ENCODE peak calls at places on chromosomes 5 and 9, in five cellular contexts. M, K, U, Y and Q are unnamed samples.

GRCh38 chr5:35863159-35863558 is 6.5 kb downstream of the IL7R start:
- DNase-seq in M (no peak), K (no peak), U (no peak), Y (peak), Q (no peak)

GRCh38 chr9:85523202-85523601 is 218.6 kb downstream of the AGTPBP1 start:
- DNase-seq in M (no peak), K (no peak), U (no peak), Y (no peak), Q (no peak)

GRCh38 chr5:124677376-124677998 is 69.0 kb downstream of the ZNF608 start:
- DNase-seq in M (peak), K (no peak), U (no peak), Y (no peak), Q (no peak)

GRCh38 chr5:40233268-40233667 is 446.4 kb upstream of the PTGER4 start:
- DNase-seq in M (peak), K (no peak), U (no peak), Y (no peak), Q (no peak)

GRCh38 chr5:71782771-71783770 is 64.0 kb downstream of the CARTPT start:
- DNase-seq in M (peak), K (peak), U (peak), Y (peak), Q (peak)

GRCh38 chr5:95841914-95842812 is 19.6 kb upstream of the GLRX start:
- DNase-seq in M (peak), K (no peak), U (no peak), Y (peak), Q (peak)

GRCh38 chr9:18347381-18348084 is 126.4 kb upstream of the ADAMTSL1 start:
- DNase-seq in M (no peak), K (no peak), U (no peak), Y (no peak), Q (no peak)

GRCh38 chr5:15105799-15106393 is 234.3 kb upstream of the ANKH start:
- DNase-seq in M (peak), K (peak), U (peak), Y (peak), Q (peak)

GRCh38 chr5:1118231-1118698 is 6.4 kb upstream of the SLC12A7 start:
- DNase-seq in M (peak), K (no peak), U (no peak), Y (no peak), Q (peak)

GRCh38 chr9:34591091-34591910 is 1.8 kb upstream of the CNTFR start:
- DNase-seq in M (peak), K (peak), U (peak), Y (peak), Q (peak)

GRCh38 chr5:93053825-93054224 is 527.2 kb downstream of the NR2F1-AS1 start:
- DNase-seq in M (peak), K (no peak), U (no peak), Y (no peak), Q (peak)

GRCh38 chr5:59648949-59649921 is 244.3 kb downstream of the PDE4D start:
- DNase-seq in M (no peak), K (no peak), U (no peak), Y (peak), Q (peak)

GRCh38 chr5:179558912-179559279 is 8.5 kb downstream of the RUFY1 start:
- DNase-seq in M (peak), K (peak), U (peak), Y (peak), Q (no peak)
- H3K14ac ChIP-seq in M (peak), K (no peak), U (peak), Y (no peak), Q (no peak)

DNA sequence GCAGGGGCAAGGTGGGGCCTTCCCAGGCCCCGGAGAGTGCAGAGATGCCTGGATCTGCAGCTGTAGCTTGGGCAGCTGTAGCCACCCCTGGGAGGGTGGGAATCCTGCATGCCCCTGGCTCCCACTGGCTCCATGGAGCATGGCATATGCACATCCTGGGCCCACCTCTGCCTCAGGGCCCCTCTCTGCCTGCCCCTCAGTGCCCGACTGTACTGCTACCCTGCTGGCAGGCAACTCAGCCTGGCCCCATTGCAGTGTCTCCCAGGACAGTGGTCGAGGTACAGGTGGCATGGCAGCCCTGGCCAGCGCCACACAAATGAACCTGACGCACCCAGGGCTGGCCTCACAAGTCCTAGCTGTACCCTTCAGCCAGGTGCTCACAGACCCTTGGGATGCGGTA is 23.9 kb downstream of the JMY start:
- DNase-seq in M (no peak), K (no peak), U (no peak), Y (no peak), Q (no peak)
- H3K14ac ChIP-seq in M (no peak), K (peak), U (no peak), Y (no peak), Q (peak)

GRCh38 chr9:84513981-84514380 is 155.5 kb upstream of the NTRK2 start:
- DNase-seq in M (no peak), K (no peak), U (no peak), Y (no peak), Q (no peak)

GRCh38 chr9:84514421-84514820 is 155.1 kb upstream of the NTRK2 start:
- DNase-seq in M (no peak), K (no peak), U (no peak), Y (no peak), Q (no peak)

GRCh38 chr9:84513473-84513872 is 156.1 kb upstream of the NTRK2 start:
- DNase-seq in M (no peak), K (no peak), U (no peak), Y (no peak), Q (no peak)

GRCh38 chr9:84511651-84512050 is 157.9 kb upstream of the NTRK2 start:
- DNase-seq in M (no peak), K (no peak), U (no peak), Y (no peak), Q (no peak)

DNA sequence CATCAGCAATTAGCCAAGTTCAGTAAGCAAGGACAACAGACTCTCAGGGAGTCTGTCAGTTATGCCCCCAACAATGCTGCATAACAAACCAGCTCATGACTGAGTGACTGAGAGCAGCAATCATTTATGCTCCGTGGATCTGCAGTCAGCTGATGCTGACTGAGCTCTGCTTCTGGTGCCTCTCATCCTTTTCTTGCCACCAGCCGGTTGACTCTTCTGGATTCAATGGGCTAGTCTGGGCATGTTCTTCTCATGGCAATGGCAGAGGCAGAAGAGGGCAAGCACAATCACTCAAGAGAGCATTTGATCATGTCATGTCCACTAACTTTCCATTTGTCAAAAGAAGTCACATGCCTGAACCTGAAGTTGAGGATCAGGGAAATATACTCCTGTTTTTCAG is 157.0 kb upstream of the NTRK2 start:
- DNase-seq in M (no peak), K (no peak), U (no peak), Y (no peak), Q (no peak)
- H3K14ac ChIP-seq in M (no peak), K (no peak), U (no peak), Y (no peak), Q (no peak)

DNA sequence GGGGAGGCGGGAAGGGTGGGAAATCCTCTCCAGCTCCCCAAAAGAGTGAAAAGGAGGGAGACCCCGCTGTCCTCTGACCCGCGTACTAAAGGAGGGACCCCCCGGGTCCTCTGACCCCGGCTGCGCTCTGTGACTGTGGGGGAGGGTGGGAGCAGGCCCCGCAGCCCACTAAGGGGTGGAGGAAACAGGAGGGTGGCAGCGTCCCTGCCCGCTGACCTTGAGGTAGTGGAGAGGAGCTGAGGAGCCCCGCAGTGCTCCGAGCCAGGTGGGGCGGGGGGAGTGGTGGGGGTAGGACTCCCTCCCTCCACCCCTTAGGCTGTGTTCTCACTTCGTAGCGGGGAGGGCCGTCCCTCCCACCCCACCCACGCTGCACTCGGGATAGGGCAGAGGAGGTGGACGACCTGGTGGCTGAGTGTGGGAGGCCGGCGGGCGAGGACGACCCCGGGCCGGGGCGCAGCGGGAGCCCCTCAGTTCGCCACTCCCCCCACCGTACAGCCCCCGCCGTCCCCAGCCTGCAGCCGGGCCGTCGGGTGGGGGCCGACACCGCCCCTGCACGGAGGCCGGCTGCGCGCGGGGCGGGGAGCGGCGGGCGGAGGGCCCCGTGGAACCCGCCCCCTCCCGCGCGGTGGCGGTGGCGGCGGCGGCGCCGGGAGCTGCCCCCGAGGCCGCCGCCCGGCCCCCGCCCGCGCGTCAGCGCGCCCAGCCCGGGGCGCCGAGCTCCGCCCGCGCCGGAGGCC is at the start of gene ADCY2:
- DNase-seq in M (no peak), K (no peak), U (peak), Y (no peak), Q (no peak)
- H3K14ac ChIP-seq in M (no peak), K (peak), U (peak), Y (peak), Q (no peak)

GRCh38 chr5:154598021-154598420 is 120.0 kb upstream of the HAND1 start:
- DNase-seq in M (no peak), K (no peak), U (no peak), Y (no peak), Q (no peak)
- H3K14ac ChIP-seq in M (no peak), K (no peak), U (no peak), Y (no peak), Q (no peak)

GRCh38 chr5:77407152-77407551 is 85.0 kb downstream of the WDR41 start:
- DNase-seq in M (no peak), K (no peak), U (no peak), Y (no peak), Q (no peak)
- H3K14ac ChIP-seq in M (no peak), K (no peak), U (no peak), Y (no peak), Q (no peak)

DNA sequence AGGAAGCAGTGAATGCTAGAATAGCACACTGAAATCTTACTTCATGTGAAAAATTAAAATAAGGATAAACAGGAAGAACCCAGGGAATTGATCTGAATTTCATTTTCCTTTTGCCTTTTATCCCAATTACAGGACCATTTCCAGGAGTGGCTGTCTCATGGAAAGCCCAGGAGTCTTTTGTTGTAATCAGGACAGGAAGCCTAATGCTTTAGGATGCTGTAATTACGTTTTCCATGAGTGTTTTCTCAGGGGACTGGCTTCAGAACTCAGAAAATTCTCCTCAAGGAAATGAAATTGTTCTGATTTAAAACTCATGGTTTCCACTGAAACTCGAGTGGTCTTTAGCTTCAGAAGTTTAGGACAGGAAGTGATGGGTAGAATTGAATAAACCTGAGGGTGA is 56.6 kb upstream of the CAMK4 start:
- DNase-seq in M (no peak), K (no peak), U (no peak), Y (no peak), Q (no peak)
- H3K14ac ChIP-seq in M (no peak), K (no peak), U (no peak), Y (no peak), Q (no peak)

GRCh38 chr5:179554981-179555380 is 4.6 kb downstream of the RUFY1 start:
- DNase-seq in M (no peak), K (no peak), U (no peak), Y (peak), Q (no peak)

GRCh38 chr5:179553875-179554274 is 3.5 kb downstream of the RUFY1 start:
- DNase-seq in M (peak), K (no peak), U (peak), Y (peak), Q (peak)

DNA sequence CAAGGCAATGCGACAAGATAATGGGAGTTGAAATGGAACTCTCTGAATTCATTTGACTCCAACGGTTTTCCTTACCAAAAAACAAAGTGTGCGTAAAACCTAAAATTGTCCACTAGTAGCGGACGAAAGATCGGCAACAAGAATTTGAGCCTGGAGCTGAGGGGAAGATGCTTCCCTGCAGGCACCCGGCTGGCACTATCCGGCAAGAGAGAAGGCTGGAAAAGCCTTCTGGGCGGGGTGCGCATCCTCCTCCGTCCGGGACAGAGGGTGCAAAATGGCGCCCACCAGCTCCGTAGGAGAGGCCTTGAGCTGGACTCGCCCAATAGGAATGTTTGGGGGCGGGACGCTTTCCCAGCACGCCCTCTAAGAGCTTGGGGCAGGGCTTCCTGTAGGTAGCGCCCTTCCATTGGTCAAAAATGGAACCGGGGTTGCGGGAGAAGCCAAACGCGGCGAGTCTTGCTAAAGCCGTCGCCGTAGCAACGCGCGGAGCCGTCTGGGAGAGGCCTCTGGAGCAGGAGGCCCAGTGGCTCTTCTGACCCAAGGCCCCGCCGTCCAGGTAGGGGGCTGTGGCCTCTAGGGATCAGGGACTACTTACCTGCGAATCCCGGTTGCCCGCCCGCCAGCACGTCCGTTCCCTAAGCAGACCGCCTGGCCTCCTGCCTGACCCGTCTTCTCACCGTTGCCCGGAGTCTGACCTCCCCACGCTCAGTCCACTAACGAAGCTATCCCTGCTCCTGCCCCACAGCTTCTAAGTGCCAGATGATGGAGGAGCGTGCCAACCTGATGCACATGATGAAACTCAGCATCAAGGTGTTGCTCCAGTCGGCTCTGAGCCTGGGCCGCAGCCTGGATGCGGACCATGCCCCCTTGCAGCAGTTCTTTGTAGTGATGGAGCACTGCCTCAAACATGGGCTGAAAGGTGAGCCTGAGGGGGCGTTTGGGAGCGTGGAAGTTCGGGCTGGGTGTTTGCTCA is 9.2 kb downstream of the RUFY1 start:
- DNase-seq in M (peak), K (peak), U (peak), Y (peak), Q (peak)
- H3K14ac ChIP-seq in M (peak), K (peak), U (peak), Y (peak), Q (no peak)

GRCh38 chr9:120875643-120875953 is 1.4 kb downstream of the PHF19 start:
- DNase-seq in M (no peak), K (no peak), U (no peak), Y (no peak), Q (no peak)

GRCh38 chr9:120875954-120876841 is 790 bp downstream of the PHF19 start:
- DNase-seq in M (peak), K (peak), U (peak), Y (peak), Q (peak)

GRCh38 chr9:120877276-120878034 is 467 bp upstream of the PHF19 start:
- DNase-seq in M (peak), K (peak), U (peak), Y (no peak), Q (peak)

GRCh38 chr9:120878188-120879130 is 1.5 kb upstream of the PHF19 start:
- DNase-seq in M (no peak), K (no peak), U (no peak), Y (no peak), Q (no peak)

DNA sequence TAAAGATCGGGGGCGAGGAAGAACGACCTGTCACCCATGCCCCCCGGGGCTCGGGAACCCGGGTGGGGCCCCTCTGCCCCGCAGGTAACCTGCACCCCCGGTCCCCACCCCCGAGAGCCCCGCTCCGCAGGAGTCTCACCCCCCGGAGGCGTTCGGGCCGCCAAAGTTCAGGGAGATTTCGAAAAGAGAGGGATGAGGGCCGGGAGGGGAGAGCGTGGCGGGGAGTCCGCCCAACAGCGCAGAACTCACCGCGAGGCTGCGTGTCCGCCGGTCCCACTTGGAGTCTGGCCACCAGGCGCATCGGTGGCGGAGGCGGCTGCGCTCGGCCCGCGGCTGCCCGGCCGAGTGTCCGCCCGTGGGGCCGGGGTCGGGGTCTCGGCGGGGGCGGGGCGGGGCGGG is at the start of gene PHF19:
- DNase-seq in M (no peak), K (no peak), U (no peak), Y (no peak), Q (peak)
- H3K14ac ChIP-seq in M (peak), K (peak), U (peak), Y (peak), Q (peak)